ENCODE peak calls at places on chromosomes 16 and 17, in six cellular contexts. B, T, U, S, X and Y are unnamed samples.

GRCh38 chr17:73802871-73803270 is 158.6 kb upstream of the SDK2 start:
- DNase-seq in B (no peak), T (no peak), U (no peak), S (no peak), X (no peak), Y (no peak)

GRCh38 chr17:57337390-57337789 is 81.1 kb downstream of the MSI2 start:
- DNase-seq in B (no peak), T (no peak), U (no peak), S (no peak), X (no peak), Y (no peak)

GRCh38 chr16:80407265-80407987 is 133.4 kb upstream of the DYNLRB2 start:
- DNase-seq in B (no peak), T (no peak), U (no peak), S (no peak), X (no peak), Y (no peak)

GRCh38 chr16:20915733-20916132 is 15.2 kb downstream of the LYRM1 start:
- DNase-seq in B (no peak), T (no peak), U (no peak), S (no peak), X (no peak), Y (no peak)

GRCh38 chr16:58615280-58615679 is 14.3 kb downstream of the CNOT1 start:
- DNase-seq in B (no peak), T (no peak), U (no peak), S (no peak), X (no peak), Y (peak; percentile 13)

GRCh38 chr17:40074871-40075215 is 12.1 kb downstream of the THRA start:
- DNase-seq in B (no peak), T (no peak), U (no peak), S (no peak), X (no peak), Y (no peak)

GRCh38 chr17:81556863-81557262 is 4.7 kb upstream of the FAAP100 start:
- DNase-seq in B (no peak), T (no peak), U (no peak), S (no peak), X (no peak), Y (no peak)

GRCh38 chr17:71398706-71399620 is 721.9 kb upstream of the SOX9 start:
- DNase-seq in B (no peak), T (no peak), U (no peak), S (no peak), X (no peak), Y (peak; percentile 16)

GRCh38 chr16:12674096-12674495 is 129.6 kb downstream of the CPPED1 start:
- DNase-seq in B (no peak), T (peak; percentile 17), U (no peak), S (no peak), X (no peak), Y (peak; percentile 8)

GRCh38 chr17:30905742-30906100 is 317 bp downstream of the TEFM start:
- DNase-seq in B (no peak), T (no peak), U (no peak), S (no peak), X (no peak), Y (no peak)

GRCh38 chr17:16474012-16474725 is 17.8 kb downstream of the LRRC75A start:
- DNase-seq in B (no peak), T (no peak), U (no peak), S (no peak), X (no peak), Y (peak; percentile 45)

GRCh38 chr17:17467021-17467420 is 9.8 kb upstream of the MED9 start:
- DNase-seq in B (no peak), T (no peak), U (no peak), S (no peak), X (no peak), Y (no peak)

GRCh38 chr17:56540791-56541190 is 52.7 kb upstream of the NOG start:
- DNase-seq in B (no peak), T (no peak), U (no peak), S (no peak), X (no peak), Y (no peak)

GRCh38 chr16:81210807-81211206 is 27.7 kb upstream of the BCO1 start:
- DNase-seq in B (no peak), T (no peak), U (no peak), S (no peak), X (no peak), Y (no peak)

GRCh38 chr17:36920032-36921000 is 17.0 kb upstream of the LHX1 start:
- DNase-seq in B (no peak), T (no peak), U (no peak), S (no peak), X (no peak), Y (peak; percentile 26)

GRCh38 chr16:27169511-27170071 is 33.7 kb upstream of the KDM8 start:
- DNase-seq in B (no peak), T (peak; percentile 72), U (peak; percentile 67), S (peak; percentile 41), X (peak; percentile 60), Y (peak; percentile 94)

GRCh38 chr16:84725481-84726078 is 25.8 kb downstream of the USP10 start:
- DNase-seq in B (no peak), T (no peak), U (no peak), S (no peak), X (no peak), Y (no peak)

GRCh38 chr17:82388223-82388921 is 16.8 kb downstream of the UTS2R start:
- DNase-seq in B (no peak), T (no peak), U (no peak), S (no peak), X (no peak), Y (no peak)

GRCh38 chr17:74842146-74842598 is 17.5 kb downstream of the GRIN2C start:
- DNase-seq in B (no peak), T (no peak), U (no peak), S (no peak), X (no peak), Y (no peak)

GRCh38 chr17:35160354-35161201 is 13.0 kb downstream of the UNC45B start:
- DNase-seq in B (no peak), T (no peak), U (no peak), S (no peak), X (peak; percentile 24), Y (no peak)

GRCh38 chr16:5509794-5510193 is 412.2 kb upstream of the EEF2KMT start:
- DNase-seq in B (no peak), T (no peak), U (no peak), S (no peak), X (no peak), Y (no peak)

GRCh38 chr17:41648411-41649195 is 24.2 kb upstream of the KRT17 start:
- DNase-seq in B (peak; percentile 92), T (no peak), U (peak; percentile 93), S (peak; percentile 75), X (peak; percentile 89), Y (peak; percentile 86)

GRCh38 chr17:80992077-80992947 is 671 bp downstream of the CHMP6 start:
- DNase-seq in B (no peak), T (no peak), U (no peak), S (no peak), X (no peak), Y (no peak)

GRCh38 chr16:86357303-86357702 is 153.0 kb upstream of the FOXF1 start:
- DNase-seq in B (no peak), T (no peak), U (no peak), S (no peak), X (no peak), Y (no peak)